ENCODE peak calls at places on chromosomes 7 and 10, in five cellular contexts. One of them, this sample, is unnamed.
A peak's percentile ranks its signal among the peaks of the same experiment; 100 is the strongest.

GRCh38 chr7:74482629-74483401 is 29.1 kb downstream of the GTF2IRD1 start:
- DNase-seq in fibroblast of lung: peak; percentile 99
- DNase-seq in vagina: no peak
- DNase-seq in heart right ventricle: no peak
- DNase-seq in esophagus squamous epithelium: no peak
- DNase-seq in this sample: no peak

GRCh38 chr10:110872145-110872983 is 636 bp downstream of the PDCD4 start:
- DNase-seq in heart right ventricle: peak; percentile 70
- DNase-seq in fibroblast of lung: peak; percentile 81
- DNase-seq in vagina: peak; percentile 89
- DNase-seq in esophagus squamous epithelium: no peak
- DNase-seq in this sample: peak; percentile 79

GRCh38 chr7:10655031-10655430 is 318.6 kb upstream of the PHF14 start:
- DNase-seq in esophagus squamous epithelium: no peak
- DNase-seq in vagina: no peak
- DNase-seq in fibroblast of lung: no peak
- DNase-seq in heart right ventricle: no peak
- DNase-seq in this sample: no peak

GRCh38 chr7:137592232-137592896 is 248.8 kb upstream of the PTN start:
- DNase-seq in vagina: no peak
- DNase-seq in heart right ventricle: peak; percentile 28
- DNase-seq in esophagus squamous epithelium: no peak
- DNase-seq in fibroblast of lung: peak; percentile 71
- DNase-seq in this sample: no peak

GRCh38 chr10:103693070-103693811 is 162.1 kb downstream of the SH3PXD2A start:
- DNase-seq in esophagus squamous epithelium: no peak
- DNase-seq in heart right ventricle: no peak
- DNase-seq in vagina: no peak
- DNase-seq in fibroblast of lung: peak; percentile 29
- DNase-seq in this sample: peak; percentile 44

GRCh38 chr10:66888237-66888636 is 37.6 kb upstream of the LRRTM3 start:
- DNase-seq in heart right ventricle: no peak
- DNase-seq in vagina: no peak
- DNase-seq in fibroblast of lung: no peak
- DNase-seq in esophagus squamous epithelium: no peak
- DNase-seq in this sample: no peak

GRCh38 chr7:88452648-88453047 is 146.0 kb upstream of the STEAP4 start:
- DNase-seq in esophagus squamous epithelium: no peak
- DNase-seq in fibroblast of lung: no peak
- DNase-seq in vagina: no peak
- DNase-seq in heart right ventricle: no peak
- DNase-seq in this sample: no peak

GRCh38 chr10:124917168-124917938 is 24.6 kb upstream of the ZRANB1 start:
- DNase-seq in vagina: peak; percentile 90
- DNase-seq in heart right ventricle: peak; percentile 28
- DNase-seq in fibroblast of lung: peak; percentile 52
- DNase-seq in esophagus squamous epithelium: no peak
- DNase-seq in this sample: peak; percentile 9

GRCh38 chr7:126440542-126440941 is 812.2 kb downstream of the GRM8 start:
- DNase-seq in esophagus squamous epithelium: no peak
- DNase-seq in fibroblast of lung: no peak
- DNase-seq in heart right ventricle: no peak
- DNase-seq in vagina: no peak
- DNase-seq in this sample: no peak

GRCh38 chr7:159197066-159197975 is 52.7 kb upstream of the VIPR2 start:
- DNase-seq in fibroblast of lung: no peak
- DNase-seq in heart right ventricle: no peak
- DNase-seq in esophagus squamous epithelium: no peak
- DNase-seq in vagina: no peak
- DNase-seq in this sample: no peak

GRCh38 chr7:70239930-70240329 is 641.7 kb downstream of the AUTS2 start:
- DNase-seq in heart right ventricle: no peak
- DNase-seq in esophagus squamous epithelium: no peak
- DNase-seq in fibroblast of lung: peak; percentile 7
- DNase-seq in vagina: no peak
- DNase-seq in this sample: no peak

GRCh38 chr10:103855424-103855823 is at the start of gene SH3PXD2A:
- DNase-seq in fibroblast of lung: peak; percentile 46
- DNase-seq in vagina: no peak
- DNase-seq in esophagus squamous epithelium: no peak
- DNase-seq in heart right ventricle: peak; percentile 58
- DNase-seq in this sample: peak; percentile 25

GRCh38 chr7:33185786-33186185 is 56.4 kb downstream of the BBS9 start:
- DNase-seq in fibroblast of lung: peak; percentile 49
- DNase-seq in vagina: no peak
- DNase-seq in esophagus squamous epithelium: no peak
- DNase-seq in heart right ventricle: no peak
- DNase-seq in this sample: no peak

GRCh38 chr7:117673839-117674238 is 194.0 kb downstream of the CFTR start:
- DNase-seq in heart right ventricle: no peak
- DNase-seq in fibroblast of lung: peak; percentile 47
- DNase-seq in esophagus squamous epithelium: no peak
- DNase-seq in vagina: no peak
- DNase-seq in this sample: no peak

GRCh38 chr10:99285846-99286245 is 43.3 kb upstream of the CNNM1 start:
- DNase-seq in vagina: no peak
- DNase-seq in fibroblast of lung: peak; percentile 18
- DNase-seq in heart right ventricle: no peak
- DNase-seq in esophagus squamous epithelium: no peak
- DNase-seq in this sample: no peak

GRCh38 chr7:25469669-25470068 is 241.4 kb upstream of the NPVF start:
- DNase-seq in vagina: no peak
- DNase-seq in fibroblast of lung: no peak
- DNase-seq in esophagus squamous epithelium: no peak
- DNase-seq in heart right ventricle: no peak
- DNase-seq in this sample: no peak

GRCh38 chr10:60536529-60537114 is 146.9 kb upstream of the ANK3 start:
- DNase-seq in heart right ventricle: no peak
- DNase-seq in fibroblast of lung: peak; percentile 91
- DNase-seq in vagina: no peak
- DNase-seq in esophagus squamous epithelium: no peak
- DNase-seq in this sample: no peak

GRCh38 chr10:14592566-14592965 is 182.1 kb downstream of the FAM107B start:
- DNase-seq in heart right ventricle: no peak
- DNase-seq in fibroblast of lung: no peak
- DNase-seq in esophagus squamous epithelium: no peak
- DNase-seq in vagina: no peak
- DNase-seq in this sample: no peak

GRCh38 chr10:87862644-87863101 is 660 bp downstream of the KLLN start:
- DNase-seq in vagina: peak; percentile 93
- DNase-seq in fibroblast of lung: no peak
- DNase-seq in esophagus squamous epithelium: no peak
- DNase-seq in heart right ventricle: no peak
- DNase-seq in this sample: no peak

GRCh38 chr10:132626761-132627735 is 89.5 kb downstream of the INPP5A start:
- DNase-seq in heart right ventricle: peak; percentile 43
- DNase-seq in vagina: no peak
- DNase-seq in esophagus squamous epithelium: no peak
- DNase-seq in fibroblast of lung: no peak
- DNase-seq in this sample: no peak

GRCh38 chr10:681670-682318 is 7.7 kb downstream of the DIP2C start:
- DNase-seq in heart right ventricle: no peak
- DNase-seq in vagina: no peak
- DNase-seq in fibroblast of lung: peak; percentile 52
- DNase-seq in esophagus squamous epithelium: no peak
- DNase-seq in this sample: no peak

GRCh38 chr7:4819450-4820404 is 42.1 kb downstream of the PAPOLB start:
- DNase-seq in fibroblast of lung: no peak
- DNase-seq in esophagus squamous epithelium: no peak
- DNase-seq in heart right ventricle: peak; percentile 66
- DNase-seq in vagina: no peak
- DNase-seq in this sample: no peak

GRCh38 chr10:95440326-95440725 is 120.8 kb downstream of the SORBS1 start:
- DNase-seq in heart right ventricle: no peak
- DNase-seq in vagina: no peak
- DNase-seq in fibroblast of lung: no peak
- DNase-seq in esophagus squamous epithelium: no peak
- DNase-seq in this sample: no peak

GRCh38 chr10:9305018-9305655 is 1250.6 kb downstream of the GATA3 start:
- DNase-seq in heart right ventricle: no peak
- DNase-seq in esophagus squamous epithelium: no peak
- DNase-seq in vagina: no peak
- DNase-seq in fibroblast of lung: peak; percentile 11
- DNase-seq in this sample: no peak

GRCh38 chr7:37832194-37832593 is 16.2 kb upstream of the NME8 start:
- DNase-seq in fibroblast of lung: peak; percentile 2
- DNase-seq in esophagus squamous epithelium: no peak
- DNase-seq in vagina: no peak
- DNase-seq in heart right ventricle: peak; percentile 82
- DNase-seq in this sample: no peak

GRCh38 chr10:103745264-103746247 is 109.8 kb downstream of the SH3PXD2A start:
- DNase-seq in heart right ventricle: no peak
- DNase-seq in fibroblast of lung: peak; percentile 54
- DNase-seq in vagina: no peak
- DNase-seq in esophagus squamous epithelium: no peak
- DNase-seq in this sample: peak; percentile 44

GRCh38 chr7:108459922-108460551 is 3.8 kb upstream of the NRCAM start:
- DNase-seq in heart right ventricle: no peak
- DNase-seq in vagina: no peak
- DNase-seq in esophagus squamous epithelium: no peak
- DNase-seq in fibroblast of lung: peak; percentile 29
- DNase-seq in this sample: no peak

GRCh38 chr7:18041202-18041601 is 13.6 kb upstream of the PRPS1L1 start:
- DNase-seq in fibroblast of lung: no peak
- DNase-seq in vagina: no peak
- DNase-seq in heart right ventricle: no peak
- DNase-seq in esophagus squamous epithelium: no peak
- DNase-seq in this sample: no peak

GRCh38 chr7:114818501-114818900 is 103.4 kb upstream of the MDFIC start:
- DNase-seq in vagina: no peak
- DNase-seq in heart right ventricle: no peak
- DNase-seq in esophagus squamous epithelium: no peak
- DNase-seq in fibroblast of lung: peak; percentile 88
- DNase-seq in this sample: no peak

GRCh38 chr7:158047386-158048059 is 540.1 kb downstream of the PTPRN2 start:
- DNase-seq in esophagus squamous epithelium: no peak
- DNase-seq in vagina: no peak
- DNase-seq in fibroblast of lung: no peak
- DNase-seq in heart right ventricle: no peak
- DNase-seq in this sample: no peak

GRCh38 chr7:158048569-158048968 is 539.1 kb downstream of the PTPRN2 start:
- DNase-seq in fibroblast of lung: no peak
- DNase-seq in vagina: no peak
- DNase-seq in heart right ventricle: no peak
- DNase-seq in esophagus squamous epithelium: no peak
- DNase-seq in this sample: no peak

GRCh38 chr7:158051372-158051760 is 536.3 kb downstream of the PTPRN2 start:
- DNase-seq in vagina: no peak
- DNase-seq in heart right ventricle: no peak
- DNase-seq in fibroblast of lung: no peak
- DNase-seq in esophagus squamous epithelium: no peak
- DNase-seq in this sample: no peak

GRCh38 chr7:158050441-158051371 is 536.9 kb downstream of the PTPRN2 start:
- DNase-seq in esophagus squamous epithelium: no peak
- DNase-seq in fibroblast of lung: no peak
- DNase-seq in heart right ventricle: no peak
- DNase-seq in vagina: no peak
- DNase-seq in this sample: no peak

DNA sequence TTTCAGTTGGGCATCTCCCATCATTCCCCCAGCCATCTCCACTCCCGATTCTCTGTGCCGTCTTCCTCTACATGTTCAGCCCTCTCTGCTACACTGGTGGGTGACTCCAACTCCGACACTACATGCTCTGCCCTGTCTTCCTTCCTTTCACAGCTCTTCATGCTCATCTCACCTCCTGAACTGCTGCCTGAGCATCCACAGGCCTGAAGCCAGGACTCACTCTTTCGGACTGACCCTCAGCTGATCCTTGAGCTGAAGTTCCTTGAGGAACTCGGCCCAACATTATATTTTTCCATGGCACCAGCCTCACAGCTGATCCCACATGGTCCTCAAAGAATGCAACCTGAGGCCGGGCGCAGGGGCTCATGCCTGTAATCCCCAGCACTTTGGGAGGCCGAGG is 538.4 kb downstream of the PTPRN2 start:
- DNase-seq in vagina: no peak
- DNase-seq in esophagus squamous epithelium: no peak
- DNase-seq in fibroblast of lung: no peak
- DNase-seq in heart right ventricle: no peak
- DNase-seq in this sample: no peak
- H3K9me3 ChIP-seq in vagina: no peaks in the 10 kb centered on the region
- H3K9me3 ChIP-seq in esophagus squamous epithelium: no peaks in the 10 kb centered on the region
- H3K9me3 ChIP-seq in fibroblast of lung: peaks cover 2% of the 10 kb centered on the region
- H3K9me3 ChIP-seq in heart right ventricle: no peaks in the 10 kb centered on the region
- H3K9me3 ChIP-seq in this sample: no peaks in the 10 kb centered on the region

GRCh38 chr10:91406322-91406721 is 3.8 kb upstream of the HECTD2 start:
- DNase-seq in fibroblast of lung: no peak
- DNase-seq in heart right ventricle: no peak
- DNase-seq in vagina: no peak
- DNase-seq in esophagus squamous epithelium: no peak
- DNase-seq in this sample: no peak
- H3K9me3 ChIP-seq in fibroblast of lung: no peaks in the 10 kb centered on the region
- H3K9me3 ChIP-seq in heart right ventricle: no peaks in the 10 kb centered on the region
- H3K9me3 ChIP-seq in vagina: no peaks in the 10 kb centered on the region
- H3K9me3 ChIP-seq in esophagus squamous epithelium: no peaks in the 10 kb centered on the region
- H3K9me3 ChIP-seq in this sample: no peaks in the 10 kb centered on the region

DNA sequence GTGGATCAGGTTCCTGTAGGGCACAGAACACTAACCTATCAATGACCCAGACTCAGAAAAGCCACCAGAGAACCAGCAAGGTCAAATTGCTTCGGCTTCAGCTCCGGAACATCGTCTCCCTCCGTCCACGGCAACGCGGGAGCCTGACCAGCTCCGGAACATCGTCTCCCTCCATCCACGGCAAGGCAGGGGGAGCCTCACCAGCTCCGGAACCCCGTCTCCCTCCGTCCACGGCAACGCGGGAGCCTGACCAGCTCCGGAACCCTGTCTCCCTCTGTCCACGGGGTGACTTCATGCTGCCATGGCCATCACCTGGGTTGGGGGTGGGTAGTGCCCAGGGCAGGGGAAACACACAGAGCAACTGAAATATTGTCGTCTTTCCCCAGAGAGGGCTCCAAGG is 403.4 kb downstream of the DNAJB6 start:
- DNase-seq in esophagus squamous epithelium: no peak
- DNase-seq in fibroblast of lung: no peak
- DNase-seq in heart right ventricle: no peak
- DNase-seq in vagina: no peak
- DNase-seq in this sample: no peak
- H3K9me3 ChIP-seq in esophagus squamous epithelium: no peaks in the 10 kb centered on the region
- H3K9me3 ChIP-seq in fibroblast of lung: no peaks in the 10 kb centered on the region
- H3K9me3 ChIP-seq in heart right ventricle: no peaks in the 10 kb centered on the region
- H3K9me3 ChIP-seq in vagina: no peaks in the 10 kb centered on the region
- H3K9me3 ChIP-seq in this sample: no peaks in the 10 kb centered on the region

GRCh38 chr7:64873517-64873916 is 29.6 kb upstream of the ZNF273 start:
- DNase-seq in esophagus squamous epithelium: no peak
- DNase-seq in vagina: no peak
- DNase-seq in heart right ventricle: no peak
- DNase-seq in fibroblast of lung: no peak
- DNase-seq in this sample: no peak

GRCh38 chr7:64872809-64873500 is 30.1 kb upstream of the ZNF273 start:
- DNase-seq in fibroblast of lung: no peak
- DNase-seq in vagina: no peak
- DNase-seq in esophagus squamous epithelium: no peak
- DNase-seq in heart right ventricle: no peak
- DNase-seq in this sample: no peak

GRCh38 chr7:64874562-64875250 is 28.4 kb upstream of the ZNF273 start:
- DNase-seq in heart right ventricle: no peak
- DNase-seq in esophagus squamous epithelium: no peak
- DNase-seq in fibroblast of lung: no peak
- DNase-seq in vagina: peak; percentile 81
- DNase-seq in this sample: no peak

GRCh38 chr7:64875258-64875657 is 27.8 kb upstream of the ZNF273 start:
- DNase-seq in esophagus squamous epithelium: no peak
- DNase-seq in heart right ventricle: no peak
- DNase-seq in fibroblast of lung: no peak
- DNase-seq in vagina: no peak
- DNase-seq in this sample: no peak

GRCh38 chr7:64874114-64874513 is 29.0 kb upstream of the ZNF273 start:
- DNase-seq in fibroblast of lung: peak; percentile 45
- DNase-seq in heart right ventricle: no peak
- DNase-seq in esophagus squamous epithelium: no peak
- DNase-seq in vagina: no peak
- DNase-seq in this sample: no peak
- H3K9me3 ChIP-seq in fibroblast of lung: no peaks in the 10 kb centered on the region
- H3K9me3 ChIP-seq in heart right ventricle: no peaks in the 10 kb centered on the region
- H3K9me3 ChIP-seq in esophagus squamous epithelium: no peaks in the 10 kb centered on the region
- H3K9me3 ChIP-seq in vagina: no peaks in the 10 kb centered on the region
- H3K9me3 ChIP-seq in this sample: no peaks in the 10 kb centered on the region